ENCODE peak calls at places on chromosomes 6 and 20, in five cellular contexts. D is NCI-H510A treated with DMSO at 0.1 percent for 48 hours, L is NCI-H774, S is dorsolateral prefrontal cortex, C is Right ventricle myocardium superior. U is an unnamed sample.

GRCh38 chr20:57522380-57522973 is 2.5 kb downstream of the CTCFL start:
- DNase-seq in D (no peak), L (no peak), C (no peak), S (no peak), U (no peak)

GRCh38 chr20:45088247-45088646 is 12.7 kb downstream of the KCNS1 start:
- DNase-seq in S (no peak), D (no peak), L (no peak), C (no peak), U (no peak)

GRCh38 chr20:24118781-24119175 is 130.2 kb upstream of the GGTLC1 start:
- DNase-seq in L (no peak), S (no peak), D (no peak), C (no peak), U (no peak)

GRCh38 chr6:48671506-48671905 is 560.5 kb upstream of the PTCHD4 start:
- DNase-seq in S (no peak), L (no peak), D (no peak), C (no peak), U (no peak)

GRCh38 chr6:162056745-162057144 is 670.8 kb downstream of the PRKN start:
- DNase-seq in D (peak), C (peak), S (no peak), L (peak), U (no peak)

GRCh38 chr20:59743767-59744485 is 139.6 kb downstream of the PHACTR3 start:
- DNase-seq in S (peak), L (no peak), C (no peak), D (no peak), U (no peak)

GRCh38 chr6:135897087-135897486 is 45.6 kb downstream of the PDE7B start:
- DNase-seq in D (no peak), C (no peak), S (no peak), L (no peak), U (no peak)

GRCh38 chr6:29739136-29739881 is 16.1 kb downstream of the HLA-F start:
- DNase-seq in C (no peak), D (no peak), L (no peak), S (no peak), U (no peak)

GRCh38 chr20:444862-445426 is 17.4 kb downstream of the TBC1D20 start:
- DNase-seq in C (no peak), S (peak), D (no peak), L (no peak), U (no peak)

U was measured in hippocampal formation.